ENCODE peak calls at places on chromosome 15, in four cellular contexts. H is Panc1, O is Peyer's patch, X is mammary epithelial cell. U is an unnamed sample.

GRCh38 chr15:78768531-78769408 is 42.5 kb downstream of the ADAMTS7 start:
- DNase-seq in H (no peak), O (no peak), X (no peak), U (no peak)

GRCh38 chr15:45642203-45642932 is 7.5 kb downstream of the SQOR start:
- DNase-seq in O (no peak), H (no peak), X (peak; percentile 55), U (no peak)

GRCh38 chr15:60933914-60934885 is 294.9 kb downstream of the RORA start:
- DNase-seq in O (no peak), H (no peak), X (peak; percentile 25), U (no peak)

GRCh38 chr15:86159436-86159835 is 79.8 kb downstream of the AGBL1 start:
- DNase-seq in H (no peak), X (no peak), O (no peak), U (no peak)

GRCh38 chr15:61613729-61614128 is 384.6 kb upstream of the RORA start:
- DNase-seq in H (no peak), O (no peak), X (peak; percentile 31), U (no peak)

GRCh38 chr15:78415284-78415683 is 22.7 kb upstream of the IREB2 start:
- DNase-seq in O (no peak), X (peak; percentile 22), H (no peak), U (no peak)

GRCh38 chr15:85899927-85900326 is 105.2 kb upstream of the KLHL25 start:
- DNase-seq in H (no peak), O (no peak), X (no peak), U (no peak)

GRCh38 chr15:63277044-63277892 is at the start of gene APH1B:
- DNase-seq in H (no peak), X (peak; percentile 56), O (peak; percentile 90), U (peak; percentile 79)

GRCh38 chr15:38401101-38401500 is 52.8 kb upstream of the FAM98B start:
- DNase-seq in H (no peak), X (peak; percentile 4), O (no peak), U (no peak)

GRCh38 chr15:63186065-63186464 is 3.3 kb upstream of the RAB8B start:
- DNase-seq in O (no peak), H (no peak), X (peak; percentile 87), U (no peak)

GRCh38 chr15:26614734-26615133 is 158.1 kb downstream of the GABRB3 start:
- DNase-seq in H (no peak), X (no peak), O (no peak), U (no peak)

GRCh38 chr15:25051399-25052154 is 96.8 kb downstream of the SNRPN start:
- DNase-seq in H (no peak), O (no peak), X (no peak), U (no peak)

GRCh38 chr15:72593838-72594237 is 60.7 kb upstream of the GOLGA6B start:
- DNase-seq in O (no peak), H (no peak), X (no peak), U (no peak)

GRCh38 chr15:95284933-95285401 is 1045.5 kb upstream of the NR2F2 start:
- DNase-seq in O (no peak), X (no peak), H (no peak), U (no peak)
- TF ChIP-seq CTCF in O (no peak), X (no peak), H (peak; percentile 10), U (no peak)

GRCh38 chr15:80703965-80704364 is 8.9 kb downstream of the ABHD17C start:
- DNase-seq in X (no peak), H (no peak), O (no peak), U (no peak)
- H3K27ac ChIP-seq in X (no peak overlapping the region), H (no peak overlapping the region), O (no peak overlapping the region), U (no peak overlapping the region)

GRCh38 chr15:100879461-100880138 is at the start of gene ALDH1A3:
- DNase-seq in X (peak; percentile 81), O (no peak), H (no peak), U (no peak)
- H3K27me3 ChIP-seq in X (no peaks in the 10 kb centered on the region), O (no peaks in the 10 kb centered on the region), H (no peaks in the 10 kb centered on the region), U (peaks cover 61% of the 10 kb centered on the region)

GRCh38 chr15:22880068-22880980 is 41.9 kb downstream of the NIPA2 start:
- DNase-seq in H (no peak), X (no peak), O (no peak), U (no peak)

GRCh38 chr15:22878103-22878502 is 39.6 kb downstream of the NIPA2 start:
- DNase-seq in H (no peak), X (no peak), O (no peak), U (no peak)

GRCh38 chr15:22877122-22877521 is 38.7 kb downstream of the NIPA2 start:
- DNase-seq in X (no peak), O (no peak), H (no peak), U (no peak)

GRCh38 chr15:22874256-22874655 is 35.8 kb downstream of the NIPA2 start:
- DNase-seq in X (no peak), H (no peak), O (no peak), U (no peak)

GRCh38 chr15:22877607-22878006 is 39.1 kb downstream of the NIPA2 start:
- DNase-seq in O (no peak), X (no peak), H (no peak), U (no peak)
- TF ChIP-seq CTCF in O (no peak), X (no peak), H (no peak), U (no peak)

GRCh38 chr15:96515391-96515790 is 184.9 kb downstream of the NR2F2 start:
- DNase-seq in X (no peak), O (no peak), H (no peak), U (no peak)
- H3K27ac ChIP-seq in X (no peak overlapping the region), O (no peak overlapping the region), H (no peak overlapping the region), U (no peak overlapping the region)

DNA sequence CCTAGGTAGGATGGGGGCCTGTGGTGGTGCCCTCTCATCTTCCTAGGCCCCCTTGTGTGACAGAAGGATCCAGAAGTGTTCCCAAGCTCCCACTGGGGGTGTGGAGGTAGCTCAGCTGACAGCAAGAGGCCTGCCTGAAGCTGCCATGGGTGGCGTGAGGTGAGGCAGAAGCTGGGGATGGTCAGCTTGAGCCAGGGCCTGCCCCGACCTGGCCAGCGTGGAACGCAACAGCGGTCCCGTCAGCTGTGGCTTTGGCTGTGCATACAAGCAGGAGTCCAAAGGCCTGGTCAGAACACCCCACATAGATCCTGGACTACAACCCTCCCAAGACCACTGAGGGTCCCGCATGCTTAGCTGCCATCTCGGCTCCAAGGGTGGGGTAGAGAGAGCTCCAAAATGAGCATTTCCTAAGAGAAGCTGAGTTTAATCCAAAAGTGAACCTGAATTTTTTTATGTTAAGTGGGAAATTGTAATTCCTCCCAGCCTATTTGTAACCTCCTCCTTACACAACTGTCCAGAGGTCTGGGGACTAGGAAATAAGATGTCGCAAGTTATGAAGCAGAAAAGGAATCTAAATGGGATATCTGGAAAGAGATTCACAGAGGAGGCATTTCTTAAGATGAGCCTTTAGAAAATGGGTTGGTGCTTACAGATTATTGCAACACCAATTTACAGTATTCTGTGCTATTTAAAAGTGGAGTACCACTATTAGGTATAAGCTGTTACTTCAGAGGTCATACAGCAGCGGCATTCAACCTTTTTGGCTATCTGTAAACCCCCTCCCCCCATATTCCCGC is 9.9 kb upstream of the PLA2G4D start:
- DNase-seq in X (no peak), O (no peak), H (no peak), U (no peak)
- H3K27me3 ChIP-seq in X (no peaks in the 10 kb centered on the region), O (no peaks in the 10 kb centered on the region), H (peaks cover 9% of the 10 kb centered on the region), U (no peaks in the 10 kb centered on the region)

DNA sequence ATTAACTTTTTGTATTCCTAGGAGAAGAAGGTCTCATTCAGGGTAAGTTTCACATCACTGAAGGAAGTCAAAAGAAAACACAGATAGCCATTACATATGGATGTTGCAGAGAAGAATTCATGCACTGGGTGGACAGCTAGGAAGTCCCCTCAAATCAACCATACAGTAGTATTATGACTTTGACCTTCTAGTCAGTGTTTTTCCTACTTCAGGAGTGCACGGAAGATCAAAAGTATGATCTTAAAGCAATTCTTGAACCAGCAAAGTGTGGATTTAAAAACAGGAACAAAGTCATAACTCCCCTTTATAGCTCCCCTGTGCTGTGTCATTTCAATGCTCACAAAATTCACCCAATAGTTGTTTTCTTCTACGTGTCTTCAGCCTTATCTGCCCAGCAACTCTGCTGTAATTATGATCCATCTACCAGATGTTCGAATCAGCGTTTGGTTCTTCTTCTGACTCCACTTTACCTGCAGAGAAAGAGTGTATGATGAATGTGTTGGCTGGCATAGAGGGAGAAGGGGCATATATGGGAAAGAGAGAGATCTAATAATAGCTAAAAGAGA is 118.1 kb upstream of the MEIS2 start:
- DNase-seq in H (no peak), X (no peak), O (no peak), U (no peak)
- TF ChIP-seq CTCF in H (no peak), X (no peak), O (no peak), U (no peak)

DNA sequence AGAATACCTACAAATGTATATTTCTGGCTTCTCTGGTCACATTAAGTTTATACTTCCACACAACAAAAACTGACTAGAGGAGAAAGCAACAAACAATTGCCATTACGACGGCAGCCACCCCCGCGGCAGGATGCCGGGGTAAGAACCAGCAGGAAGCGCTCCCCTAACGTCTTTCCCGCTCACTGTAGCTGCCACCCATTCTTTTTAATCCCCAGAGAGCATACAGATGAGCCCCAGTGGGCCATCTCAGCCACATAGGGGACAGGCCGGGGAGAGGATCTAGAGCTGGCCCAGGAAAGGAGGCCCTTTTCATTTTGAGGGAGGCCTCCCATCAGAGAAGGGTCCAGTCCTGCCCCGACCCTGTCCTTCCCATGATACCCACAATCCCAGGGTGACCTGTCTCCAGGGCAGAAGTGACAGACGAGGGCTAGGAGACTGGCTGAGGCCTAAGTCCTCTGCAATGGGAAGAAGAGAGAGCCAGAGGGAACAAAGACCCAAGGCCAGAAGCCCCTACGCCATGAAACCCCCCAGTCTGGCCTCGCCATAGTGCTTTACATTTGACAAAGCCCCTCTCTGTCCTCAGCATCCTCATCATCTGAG is 3.6 kb upstream of the CALML4 start:
- DNase-seq in O (no peak), H (no peak), X (no peak), U (no peak)
- H3K27ac ChIP-seq in O (no peak overlapping the region), H (no peak overlapping the region), X (no peak overlapping the region), U (no peak overlapping the region)

GRCh38 chr15:89358435-89358754 is 23.8 kb upstream of the POLG start:
- DNase-seq in X (no peak), H (no peak), O (no peak), U (no peak)
- H3K27me3 ChIP-seq in X (peaks cover 43% of the 10 kb centered on the region), H (peaks cover 26% of the 10 kb centered on the region), O (no peaks in the 10 kb centered on the region), U (peaks cover 89% of the 10 kb centered on the region)

GRCh38 chr15:66966256-66966655 is 99.1 kb upstream of the SMAD3 start:
- DNase-seq in H (no peak), O (no peak), X (no peak), U (no peak)
- TF ChIP-seq CTCF in H (no peak), O (no peak), X (peak; percentile 30), U (peak; percentile 49)

U was measured in CD4-positive, alpha-beta T cell.